ENCODE peak calls at places on chromosomes 12 and 14, in six cellular contexts. B, A, W, R, Q and O are unnamed samples.

GRCh38 chr12:122123761-122124145 is 45.2 kb downstream of the MLXIP start:
- DNase-seq in W (no peak), B (no peak), Q (peak), R (no peak), A (peak), O (no peak)

GRCh38 chr12:4939418-4940023 is 29.8 kb downstream of the KCNA1 start:
- DNase-seq in A (no peak), R (no peak), B (no peak), Q (no peak), W (no peak), O (no peak)

GRCh38 chr14:103718572-103718971 is 3.0 kb downstream of the ZFYVE21 start:
- DNase-seq in Q (no peak), B (no peak), A (no peak), W (no peak), R (no peak), O (no peak)

GRCh38 chr12:119671070-119671469 is 3.1 kb downstream of the PRKAB1 start:
- DNase-seq in R (no peak), W (no peak), A (no peak), B (no peak), Q (no peak), O (no peak)

GRCh38 chr12:40226652-40227051 is 1.9 kb downstream of the LRRK2 start:
- DNase-seq in Q (peak), B (peak), W (no peak), R (peak), A (no peak), O (no peak)

GRCh38 chr12:40581889-40582288 is 110.3 kb upstream of the CNTN1 start:
- DNase-seq in Q (no peak), A (no peak), R (no peak), W (no peak), B (no peak), O (no peak)

GRCh38 chr14:60722836-60723217 is 1.3 kb downstream of the SIX4 start:
- DNase-seq in Q (no peak), A (no peak), B (no peak), W (peak), R (peak), O (no peak)

GRCh38 chr12:118750666-118751065 is 230.7 kb upstream of the SRRM4 start:
- DNase-seq in Q (no peak), A (no peak), R (no peak), W (no peak), B (no peak), O (no peak)

GRCh38 chr12:24505366-24506025 is 443.4 kb downstream of the BCAT1 start:
- DNase-seq in B (no peak), Q (no peak), R (no peak), W (no peak), A (no peak), O (no peak)

GRCh38 chr14:29900609-29901350 is 26.9 kb downstream of the PRKD1 start:
- DNase-seq in W (no peak), B (no peak), A (no peak), Q (no peak), R (no peak), O (no peak)

GRCh38 chr12:29582156-29582555 is 84.7 kb upstream of the OVCH1 start:
- DNase-seq in B (no peak), Q (no peak), W (no peak), A (no peak), R (no peak), O (no peak)

GRCh38 chr12:122051231-122051876 is 27.2 kb upstream of the MLXIP start:
- DNase-seq in B (peak), W (no peak), R (no peak), A (no peak), Q (peak), O (peak)

GRCh38 chr12:31890295-31891285 is 68.6 kb upstream of the RESF1 start:
- DNase-seq in R (no peak), W (no peak), A (no peak), Q (no peak), B (no peak), O (no peak)

GRCh38 chr12:113154351-113154973 is 4.9 kb downstream of the CFAP73 start:
- DNase-seq in A (peak), Q (no peak), B (no peak), W (peak), R (no peak), O (no peak)

GRCh38 chr12:47437570-47437969 is 268.3 kb downstream of the RPAP3 start:
- DNase-seq in Q (no peak), B (no peak), R (no peak), W (no peak), A (no peak), O (no peak)

GRCh38 chr12:128116537-128116936 is 150.4 kb upstream of the TMEM132C start:
- DNase-seq in B (no peak), W (no peak), A (no peak), R (no peak), Q (no peak), O (no peak)

GRCh38 chr14:89613260-89614008 is 196.4 kb upstream of the FOXN3 start:
- DNase-seq in A (no peak), R (no peak), Q (no peak), B (no peak), W (no peak), O (no peak)

GRCh38 chr14:64109821-64110554 is 184.2 kb downstream of the ESR2 start:
- DNase-seq in R (no peak), Q (no peak), B (no peak), A (no peak), W (no peak), O (no peak)

GRCh38 chr12:91103101-91103500 is 8.2 kb downstream of the LUM start:
- DNase-seq in B (no peak), W (no peak), Q (no peak), A (no peak), R (no peak), O (no peak)

GRCh38 chr14:90521121-90521929 is 124.5 kb downstream of the CALM1 start:
- DNase-seq in W (no peak), Q (peak), R (no peak), A (no peak), B (peak), O (no peak)

GRCh38 chr12:95117178-95117599 is 43.8 kb upstream of the NR2C1 start:
- DNase-seq in R (peak), A (no peak), W (peak), B (peak), Q (peak), O (no peak)

GRCh38 chr14:67343601-67344230 is 15.9 kb downstream of the ATP6V1D start:
- DNase-seq in B (no peak), A (no peak), R (no peak), Q (no peak), W (no peak), O (no peak)

GRCh38 chr14:34676516-34677211 is 37.7 kb downstream of the CFL2 start:
- DNase-seq in W (no peak), R (no peak), Q (no peak), B (no peak), A (no peak), O (no peak)

GRCh38 chr14:103108749-103109207 is 14.3 kb downstream of the EXOC3L4 start:
- DNase-seq in Q (no peak), R (no peak), W (no peak), A (peak), B (no peak), O (no peak)

GRCh38 chr12:114679942-114680341 is 4.0 kb downstream of the TBX3 start:
- DNase-seq in B (no peak), W (no peak), R (no peak), Q (no peak), A (no peak), O (no peak)

GRCh38 chr12:104816845-104817503 is 141.1 kb downstream of the SLC41A2 start:
- DNase-seq in W (no peak), A (no peak), Q (no peak), B (no peak), R (no peak), O (no peak)

GRCh38 chr12:77120695-77121094 is 55.3 kb upstream of the E2F7 start:
- DNase-seq in W (no peak), A (no peak), R (no peak), B (no peak), Q (no peak), O (no peak)

GRCh38 chr12:176321-177181 is 37.4 kb downstream of the SLC6A12 start:
- DNase-seq in B (no peak), W (no peak), A (peak), Q (no peak), R (no peak), O (no peak)

GRCh38 chr12:30975581-30975980 is 49.0 kb downstream of the TSPAN11 start:
- DNase-seq in A (no peak), R (no peak), B (no peak), Q (no peak), W (no peak), O (no peak)

GRCh38 chr14:81302613-81303012 is 81.9 kb upstream of the GTF2A1 start:
- DNase-seq in B (no peak), Q (no peak), W (no peak), A (no peak), R (no peak), O (no peak)

GRCh38 chr14:98725196-98725595 is 546.8 kb downstream of the BCL11B start:
- DNase-seq in B (no peak), A (no peak), Q (no peak), R (no peak), W (no peak), O (no peak)

GRCh38 chr12:115980339-115980738 is 297.2 kb downstream of the MED13L start:
- DNase-seq in W (no peak), B (no peak), A (no peak), Q (no peak), R (no peak), O (no peak)

GRCh38 chr12:9673404-9674225 is 4.1 kb downstream of the CLEC2D start:
- DNase-seq in B (peak), W (peak), Q (peak), A (peak), R (peak), O (peak)

GRCh38 chr12:12986775-12987332 is 13.2 kb downstream of the HEBP1 start:
- DNase-seq in R (no peak), A (no peak), Q (no peak), W (no peak), B (no peak), O (no peak)

GRCh38 chr12:16228067-16228466 is 49.4 kb downstream of the SLC15A5 start:
- DNase-seq in A (no peak), W (no peak), B (no peak), Q (no peak), R (no peak), O (no peak)

GRCh38 chr12:100794441-100795192 is at the start of gene ANO4:
- DNase-seq in B (peak), R (no peak), Q (no peak), A (no peak), W (peak), O (no peak)

GRCh38 chr12:599756-600155 is 63.5 kb downstream of the NINJ2 start:
- DNase-seq in W (no peak), B (no peak), A (no peak), Q (no peak), R (no peak), O (no peak)

GRCh38 chr12:51913071-51914033 is 6.0 kb downstream of the ACVRL1 start:
- DNase-seq in Q (peak), W (peak), A (no peak), B (no peak), R (no peak), O (no peak)
- TF ChIP-seq CTCF in Q (no peak), W (peak), A (no peak), B (no peak), R (no peak), O (no peak)

GRCh38 chr12:56633465-56634241 is 3.5 kb upstream of the BAZ2A start:
- DNase-seq in A (no peak), B (no peak), R (no peak), W (no peak), Q (no peak), O (no peak)

GRCh38 chr12:56634242-56634836 is 4.2 kb upstream of the BAZ2A start:
- DNase-seq in Q (no peak), W (peak), A (peak), R (peak), B (peak), O (no peak)

GRCh38 chr12:56635539-56636117 is 5.5 kb upstream of the BAZ2A start:
- DNase-seq in B (no peak), R (no peak), Q (no peak), A (no peak), W (peak), O (no peak)

GRCh38 chr12:56636118-56636674 is 6.1 kb upstream of the BAZ2A start:
- DNase-seq in R (peak), W (peak), B (peak), A (peak), Q (peak), O (peak)

GRCh38 chr12:56634837-56635538 is 4.9 kb upstream of the BAZ2A start:
- DNase-seq in Q (peak), R (peak), A (peak), W (peak), B (peak), O (peak)
- TF ChIP-seq CTCF in Q (no peak), R (peak), A (no peak), W (no peak), B (peak), O (peak)

GRCh38 chr14:74347096-74347794 is 1.0 kb upstream of the VRTN start:
- DNase-seq in R (no peak), Q (peak), W (peak), A (no peak), B (no peak), O (no peak)
- TF ChIP-seq CTCF in R (no peak), Q (no peak), W (no peak), A (no peak), B (no peak), O (no peak)

GRCh38 chr12:7937867-7938506 is 2.0 kb upstream of the SLC2A3 start:
- DNase-seq in Q (no peak), A (no peak), W (no peak), R (peak), B (no peak), O (no peak)
- TF ChIP-seq CTCF in Q (no peak), A (no peak), W (no peak), R (peak), B (no peak), O (no peak)

DNA sequence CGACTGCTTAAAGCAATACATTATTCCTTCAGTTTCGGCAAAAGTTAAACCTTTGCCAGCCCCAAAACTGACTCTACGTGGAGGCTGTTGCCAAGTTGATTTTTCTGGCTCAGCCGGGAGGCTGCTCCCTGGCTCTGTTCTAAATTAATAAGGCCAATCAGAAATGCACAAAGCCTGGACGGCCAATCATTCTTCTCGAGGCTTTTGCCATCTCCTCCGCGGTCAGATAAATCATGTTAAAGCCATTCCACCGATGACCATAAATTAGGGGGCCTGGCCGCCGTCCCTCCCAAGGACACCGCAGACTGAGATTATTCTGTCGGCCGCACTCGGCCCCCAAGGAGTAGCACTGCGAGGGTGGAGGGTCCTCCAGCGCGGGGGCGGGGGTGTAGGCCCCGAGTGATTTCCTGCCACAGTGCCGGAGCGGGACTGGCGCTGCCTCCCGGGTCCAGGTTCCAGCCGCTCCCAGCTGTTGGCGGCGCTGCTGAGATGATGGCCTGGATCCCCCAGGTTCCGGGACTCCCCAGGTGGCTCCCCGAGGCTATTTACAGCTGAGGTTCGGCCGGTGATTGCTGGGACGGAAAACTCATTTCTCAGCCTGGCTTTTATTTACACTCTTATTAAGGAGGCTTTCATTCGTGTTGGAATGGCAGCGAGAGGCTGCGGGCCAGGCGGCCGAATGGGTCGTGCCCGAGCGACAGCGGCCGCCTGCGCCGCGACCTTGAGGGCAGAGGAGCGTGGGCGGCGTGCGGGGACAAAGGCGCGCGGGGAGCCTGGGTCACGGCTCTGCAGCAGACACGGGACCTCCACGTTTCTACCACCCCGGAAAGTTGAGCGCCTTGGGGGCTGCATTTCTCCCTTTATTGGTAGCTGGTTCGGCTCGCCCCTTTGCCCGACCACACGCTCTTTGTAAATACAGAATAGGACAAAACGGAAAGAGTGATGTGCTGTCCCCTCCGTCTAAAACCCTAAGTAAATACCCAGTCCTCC is 165.2 kb downstream of the MON2 start:
- DNase-seq in Q (peak), W (peak), R (peak), B (peak), A (peak), O (peak)
- TF ChIP-seq CTCF in Q (peak), W (no peak), R (no peak), B (no peak), A (peak), O (peak)

DNA sequence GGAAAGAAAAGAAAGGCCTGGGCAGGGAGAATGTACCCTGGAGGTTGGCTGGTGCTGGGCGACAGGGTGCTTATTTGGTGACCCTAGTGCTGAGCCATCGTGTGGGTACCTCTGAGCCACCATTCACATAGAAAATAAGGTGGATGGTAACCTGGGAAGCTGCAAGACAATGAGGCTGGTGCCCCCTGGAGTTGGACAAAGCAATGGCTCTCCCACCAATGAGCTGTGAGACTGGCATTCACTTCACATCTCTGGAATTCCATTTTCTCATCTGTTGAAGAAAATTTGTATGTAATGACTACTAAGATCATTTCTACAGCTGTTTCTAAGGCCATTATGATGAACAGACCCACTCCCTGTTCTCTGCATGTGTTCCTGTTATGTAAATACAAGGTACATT is 63.1 kb upstream of the IGF1 start:
- DNase-seq in Q (no peak), R (no peak), A (no peak), B (no peak), W (no peak), O (no peak)
- TF ChIP-seq CTCF in Q (no peak), R (no peak), A (no peak), B (no peak), W (no peak), O (no peak)

GRCh38 chr12:20549115-20549719 is 145.9 kb upstream of the SLCO1C1 start:
- DNase-seq in B (no peak), Q (peak), W (peak), R (peak), A (no peak), O (no peak)
- TF ChIP-seq CTCF in B (peak), Q (peak), W (peak), R (peak), A (peak), O (peak)

GRCh38 chr12:109808876-109809646 is 24.1 kb downstream of the TRPV4 start:
- DNase-seq in W (no peak), Q (no peak), B (no peak), R (no peak), A (no peak), O (no peak)

GRCh38 chr12:109813810-109814416 is 19.3 kb downstream of the TRPV4 start:
- DNase-seq in A (no peak), B (no peak), Q (no peak), R (no peak), W (no peak), O (no peak)

GRCh38 chr12:109814600-109814999 is 18.6 kb downstream of the TRPV4 start:
- DNase-seq in R (no peak), W (no peak), A (no peak), B (no peak), Q (no peak), O (no peak)

GRCh38 chr12:109810954-109811623 is 22.1 kb downstream of the TRPV4 start:
- DNase-seq in B (no peak), R (no peak), A (no peak), Q (no peak), W (no peak), O (no peak)

DNA sequence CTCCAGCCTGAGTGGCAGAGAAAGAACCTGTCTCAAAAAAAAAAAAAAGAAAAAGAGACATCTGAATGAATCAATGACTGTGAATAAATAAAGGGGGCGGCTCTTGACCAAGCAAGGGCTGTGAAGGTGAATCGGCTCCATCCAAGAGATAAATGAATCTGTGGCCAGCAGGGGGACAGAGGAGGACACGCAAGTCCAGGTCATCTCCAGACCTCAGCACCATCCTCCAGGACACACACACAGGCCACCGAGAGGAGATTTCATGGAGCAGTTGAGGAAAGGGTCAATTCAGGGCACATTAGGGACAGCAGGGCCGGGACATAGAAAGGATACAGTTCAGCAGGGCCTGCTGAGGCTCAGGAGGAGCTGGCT is 21.6 kb downstream of the TRPV4 start:
- DNase-seq in B (no peak), R (no peak), Q (no peak), W (no peak), A (no peak), O (no peak)
- TF ChIP-seq CTCF in B (no peak), R (no peak), Q (no peak), W (no peak), A (no peak), O (no peak)